ENCODE peak calls at places on chromosome 5, in ten cellular contexts. F, Z, X, G, L, R, N, P, S and A are unnamed samples.

GRCh38 chr5:131209506-131210191 is 38.9 kb downstream of the LYRM7 start:
- DNase-seq in R (no peak), L (peak), N (no peak), S (no peak), F (peak), Z (peak), X (peak), P (peak), G (no peak), A (no peak)

GRCh38 chr5:141872496-141873356 is 5.5 kb downstream of the PCDH1 start:
- DNase-seq in L (no peak), Z (no peak), P (no peak), G (no peak), X (no peak), S (no peak), R (no peak), N (no peak), F (no peak), A (no peak)

GRCh38 chr5:28369418-28369817 is 1331.0 kb upstream of the CDH9 start:
- DNase-seq in R (peak), Z (no peak), F (no peak), X (no peak), P (no peak), N (no peak), S (no peak), G (no peak), L (no peak), A (no peak)

GRCh38 chr5:60677831-60678664 is 21.9 kb downstream of the DEPDC1B start:
- DNase-seq in X (no peak), L (no peak), N (peak), G (peak), S (no peak), R (peak), Z (no peak), F (no peak), P (peak), A (no peak)

GRCh38 chr5:30832519-30832918 is 361.0 kb upstream of the CDH6 start:
- DNase-seq in Z (no peak), N (no peak), F (no peak), L (no peak), X (no peak), R (no peak), S (peak), P (no peak), G (peak), A (no peak)

GRCh38 chr5:76622076-76622475 is 1.1 kb downstream of the F2RL2 start:
- DNase-seq in L (no peak), P (no peak), Z (no peak), F (no peak), G (no peak), S (no peak), X (no peak), N (no peak), R (no peak), A (no peak)

GRCh38 chr5:39547548-39548154 is 122.9 kb upstream of the DAB2 start:
- DNase-seq in F (no peak), X (no peak), P (peak), Z (no peak), R (peak), N (peak), S (no peak), L (no peak), G (peak), A (no peak)

GRCh38 chr5:16522096-16522495 is 56.5 kb upstream of the ZNF622 start:
- DNase-seq in P (no peak), X (no peak), G (no peak), F (no peak), N (no peak), Z (no peak), S (no peak), L (no peak), R (no peak), A (no peak)

GRCh38 chr5:11684607-11685006 is 219.6 kb downstream of the CTNND2 start:
- DNase-seq in G (no peak), Z (no peak), P (no peak), L (no peak), R (no peak), N (no peak), S (no peak), F (no peak), X (no peak), A (no peak)

GRCh38 chr5:172418847-172419810 is 35.2 kb downstream of the SH3PXD2B start:
- DNase-seq in F (peak), N (no peak), X (no peak), R (no peak), L (no peak), Z (no peak), G (peak), P (no peak), S (no peak), A (peak)

GRCh38 chr5:53991942-53992341 is 318.4 kb downstream of the ARL15 start:
- DNase-seq in R (no peak), X (no peak), S (no peak), N (no peak), Z (no peak), P (no peak), G (peak), L (no peak), F (no peak), A (no peak)

GRCh38 chr5:73419414-73420390 is 28.9 kb downstream of the FOXD1 start:
- DNase-seq in F (peak), X (no peak), G (peak), L (no peak), N (no peak), S (peak), P (no peak), Z (no peak), R (peak), A (no peak)

GRCh38 chr5:117731445-117731844 is 1156.8 kb upstream of the SEMA6A start:
- DNase-seq in F (no peak), G (no peak), R (no peak), N (no peak), X (no peak), P (no peak), S (peak), Z (no peak), L (no peak), A (no peak)

GRCh38 chr5:118253401-118254061 is 734.8 kb downstream of the DTWD2 start:
- DNase-seq in R (no peak), L (no peak), P (no peak), X (no peak), F (no peak), G (no peak), S (no peak), N (no peak), Z (no peak), A (no peak)

GRCh38 chr5:58127486-58128220 is 332.2 kb downstream of the PLK2 start:
- DNase-seq in F (no peak), N (no peak), L (no peak), X (no peak), G (no peak), P (no peak), R (peak), Z (no peak), S (no peak), A (no peak)

GRCh38 chr5:90558344-90559192 is at the start of gene ADGRV1:
- DNase-seq in S (peak), N (peak), G (peak), R (peak), X (no peak), Z (no peak), P (no peak), L (no peak), F (no peak), A (no peak)